ENCODE peak calls at places on chromosomes 3 and 15, in four cellular contexts. Y, S, T and F are unnamed samples.

GRCh38 chr3:99351097-99351496 is 287.3 kb upstream of the COL8A1 start:
- DNase-seq in S (no peak), Y (no peak), T (no peak), F (no peak)

GRCh38 chr3:190424478-190425439 is 24.9 kb downstream of the TMEM207 start:
- DNase-seq in S (peak; percentile 87), Y (no peak), T (peak; percentile 76), F (peak; percentile 83)

GRCh38 chr3:100159564-100160153 is 45.4 kb upstream of the FILIP1L start:
- DNase-seq in S (peak; percentile 68), T (peak; percentile 84), Y (no peak), F (no peak)

GRCh38 chr3:196740476-196741400 is 1.1 kb downstream of the PAK2 start:
- DNase-seq in T (peak; percentile 56), S (peak; percentile 84), Y (peak; percentile 62), F (peak; percentile 50)

GRCh38 chr15:67865766-67866165 is 25.9 kb upstream of the RNU6-1 start:
- DNase-seq in S (no peak), T (no peak), Y (no peak), F (no peak)

GRCh38 chr3:36907911-36908646 is 36.8 kb downstream of the TRANK1 start:
- DNase-seq in T (peak; percentile 81), S (peak; percentile 85), Y (peak; percentile 59), F (peak; percentile 71)

GRCh38 chr3:34678580-34678979 is 880.1 kb downstream of the PDCD6IP start:
- DNase-seq in Y (no peak), T (no peak), S (no peak), F (no peak)

GRCh38 chr3:136994772-136995516 is 37.2 kb downstream of the IL20RB start:
- DNase-seq in T (peak; percentile 51), Y (peak; percentile 92), S (peak; percentile 79), F (peak; percentile 99)

GRCh38 chr15:70260096-70260495 is 162.4 kb upstream of the TLE3 start:
- DNase-seq in T (no peak), S (no peak), Y (no peak), F (no peak)

GRCh38 chr15:91871138-91871537 is 17.6 kb downstream of the SLCO3A1 start:
- DNase-seq in S (no peak), T (no peak), Y (no peak), F (no peak)

GRCh38 chr15:34341922-34342736 is 807 bp downstream of the NOP10 start:
- DNase-seq in T (no peak), S (no peak), Y (no peak), F (no peak)

GRCh38 chr3:49018707-49019006 is 277 bp upstream of the DALRD3 start:
- DNase-seq in T (no peak), S (no peak), Y (no peak), F (peak; percentile 26)

GRCh38 chr15:68717952-68718351 is 102.7 kb downstream of the ANP32A start:
- DNase-seq in S (no peak), Y (no peak), T (no peak), F (no peak)

GRCh38 chr3:183827809-183828537 is 2.6 kb upstream of the MAP6D1 start:
- DNase-seq in T (no peak), S (no peak), Y (no peak), F (no peak)

GRCh38 chr3:6809349-6809748 is 51.6 kb upstream of the GRM7 start:
- DNase-seq in T (no peak), Y (no peak), S (no peak), F (no peak)

GRCh38 chr3:133965033-133965570 is 64.6 kb downstream of the SLCO2A1 start:
- DNase-seq in Y (no peak), T (peak; percentile 31), S (no peak), F (no peak)

GRCh38 chr15:101169457-101170071 is 82.3 kb downstream of the CHSY1 start:
- DNase-seq in S (no peak), T (peak; percentile 69), Y (no peak), F (no peak)

GRCh38 chr3:172808969-172809546 is 58.5 kb downstream of the ECT2 start:
- DNase-seq in T (peak; percentile 61), S (peak; percentile 80), Y (no peak), F (peak; percentile 48)

GRCh38 chr3:159265705-159266104 is 463.9 kb downstream of the MFSD1 start:
- DNase-seq in Y (no peak), T (no peak), S (peak; percentile 30), F (no peak)

GRCh38 chr3:112013058-112013783 is 14.5 kb downstream of the TAGLN3 start:
- DNase-seq in S (peak; percentile 90), Y (peak; percentile 83), T (peak; percentile 80), F (peak; percentile 75)

GRCh38 chr15:65638681-65639089 is 16.9 kb downstream of the SLC24A1 start:
- DNase-seq in Y (no peak), T (peak; percentile 81), S (peak; percentile 89), F (peak; percentile 86)

GRCh38 chr15:69537888-69538287 is 85.3 kb downstream of the RPLP1 start:
- DNase-seq in S (no peak), T (no peak), Y (no peak), F (no peak)

GRCh38 chr3:55569033-55569518 is 82.0 kb upstream of the WNT5A start:
- DNase-seq in S (no peak), Y (no peak), T (no peak), F (no peak)

DNA sequence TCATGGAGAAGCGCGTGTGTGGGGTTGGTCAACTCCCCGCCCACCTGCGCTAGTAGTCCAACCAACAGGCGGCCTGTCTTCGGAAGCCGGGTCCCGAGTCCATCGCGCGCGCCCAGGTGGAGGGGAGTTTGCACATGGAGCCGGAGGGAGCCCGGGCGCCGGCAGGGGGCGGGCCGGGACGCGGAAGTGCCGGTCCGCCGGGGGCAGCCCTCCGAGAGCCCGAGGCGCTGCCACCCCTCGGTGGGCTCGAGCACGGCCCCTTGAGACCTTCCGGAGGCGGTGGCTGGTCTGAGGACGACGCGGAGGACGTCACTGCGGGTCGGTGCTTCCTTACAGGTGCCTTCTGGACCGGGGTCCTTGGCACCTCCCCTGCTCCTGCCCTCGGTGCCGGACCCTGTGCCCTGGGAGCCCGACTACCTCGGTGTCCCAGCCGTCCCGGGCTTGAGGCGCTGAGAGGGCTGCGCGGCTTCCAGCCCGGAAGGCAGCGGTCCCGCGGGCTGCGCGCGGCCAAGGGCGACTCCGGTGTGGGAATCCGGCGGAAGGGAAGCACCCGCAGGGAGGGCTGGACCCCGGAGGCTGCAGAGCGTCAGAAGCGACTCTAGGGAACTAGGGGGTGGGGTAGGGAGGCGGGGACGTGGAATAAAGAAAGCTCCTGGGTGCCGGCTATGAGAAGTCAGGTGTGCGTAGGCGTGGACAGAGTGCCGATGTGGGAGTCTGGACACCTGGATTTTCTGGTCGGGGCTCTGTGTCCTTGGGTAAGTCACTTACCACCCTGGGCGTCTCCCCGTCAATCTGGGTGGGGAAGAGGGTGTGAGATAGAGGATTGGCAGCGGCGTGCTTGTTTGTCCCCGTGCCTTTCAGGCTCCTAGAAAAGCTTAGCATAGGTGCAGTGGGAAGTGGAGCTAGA is 212.3 kb downstream of the FGF12 start:
- DNase-seq in S (no peak), Y (no peak), T (no peak), F (no peak)
- TF ChIP-seq CTCF in S (no peak), Y (no peak), T (no peak), F (no peak)

GRCh38 chr3:115787818-115788217 is 164.5 kb downstream of the GAP43 start:
- DNase-seq in Y (no peak), T (no peak), S (no peak), F (no peak)

GRCh38 chr3:115783938-115784738 is 160.8 kb downstream of the GAP43 start:
- DNase-seq in T (peak; percentile 93), Y (peak; percentile 88), S (peak; percentile 94), F (peak; percentile 86)

GRCh38 chr3:115785782-115786181 is 162.5 kb downstream of the GAP43 start:
- DNase-seq in S (no peak), T (no peak), Y (no peak), F (no peak)

GRCh38 chr3:115788921-115789470 is 165.7 kb downstream of the GAP43 start:
- DNase-seq in Y (no peak), T (peak; percentile 92), S (peak; percentile 80), F (peak; percentile 79)

GRCh38 chr3:115784739-115785571 is 161.6 kb downstream of the GAP43 start:
- DNase-seq in S (peak; percentile 55), Y (no peak), T (peak; percentile 96), F (no peak)
- TF ChIP-seq CTCF in S (no peak), Y (no peak), T (no peak), F (no peak)

GRCh38 chr3:128376516-128376915 is 90.2 kb downstream of the DNAJB8 start:
- DNase-seq in Y (no peak), S (no peak), T (peak; percentile 11), F (no peak)
- TF ChIP-seq CTCF in Y (no peak), S (no peak), T (no peak), F (no peak)

GRCh38 chr3:87798567-87798947 is 260.2 kb downstream of the CGGBP1 start:
- DNase-seq in T (no peak), S (no peak), Y (no peak), F (no peak)

GRCh38 chr3:87796137-87796899 is 262.5 kb downstream of the CGGBP1 start:
- DNase-seq in Y (no peak), T (no peak), S (peak; percentile 19), F (no peak)

GRCh38 chr3:87797872-87798566 is 260.8 kb downstream of the CGGBP1 start:
- DNase-seq in T (no peak), S (no peak), Y (no peak), F (no peak)

GRCh38 chr3:87805670-87806069 is 253.1 kb downstream of the CGGBP1 start:
- DNase-seq in Y (no peak), T (no peak), S (no peak), F (no peak)

DNA sequence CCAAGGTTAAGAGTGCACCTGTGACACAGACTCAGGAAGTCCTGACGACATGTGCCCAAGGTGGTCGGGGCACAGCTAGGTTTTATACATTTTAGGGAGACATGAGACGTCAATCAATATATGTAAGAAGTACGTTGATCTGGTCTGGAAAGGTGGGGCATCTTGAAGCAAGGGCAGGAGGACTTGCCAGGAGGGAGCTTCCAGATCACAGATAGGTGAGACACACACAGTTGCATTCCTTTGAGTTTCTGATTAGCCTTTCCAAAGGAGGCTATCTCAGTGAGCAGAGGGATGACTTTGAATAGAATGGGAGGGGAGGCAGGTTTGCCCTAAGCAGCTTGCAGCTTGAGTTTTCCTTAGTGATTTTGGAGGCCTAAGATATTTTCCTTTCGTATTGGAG is 257.4 kb downstream of the CGGBP1 start:
- DNase-seq in Y (no peak), T (no peak), S (no peak), F (no peak)
- TF ChIP-seq CTCF in Y (no peak), T (no peak), S (no peak), F (no peak)

DNA sequence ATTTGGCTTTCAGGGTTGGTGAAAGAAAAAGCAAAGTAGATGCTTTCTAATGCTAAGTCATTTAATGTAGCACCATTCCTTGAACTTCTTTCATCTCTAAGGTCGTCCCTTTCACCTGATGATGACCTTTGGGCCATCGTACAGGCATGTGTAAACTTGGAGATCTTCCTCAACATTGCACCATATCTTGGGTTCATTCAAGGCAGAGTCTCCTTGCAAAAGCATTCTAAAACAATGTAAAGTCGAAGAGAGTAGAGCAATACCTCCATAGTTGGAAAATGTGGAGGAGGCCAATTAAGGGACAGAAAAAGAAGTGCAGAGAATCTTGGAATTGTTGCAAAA is 48.8 kb downstream of the TMEM44 start:
- DNase-seq in T (no peak), Y (no peak), S (no peak), F (peak; percentile 31)
- TF ChIP-seq CTCF in T (no peak), Y (no peak), S (no peak), F (no peak)

GRCh38 chr3:8110966-8111798 is 390.4 kb upstream of the LMCD1 start:
- DNase-seq in T (peak; percentile 31), Y (peak; percentile 75), S (peak; percentile 66), F (peak; percentile 72)
- TF ChIP-seq CTCF in T (peak; percentile 46), Y (peak; percentile 73), S (peak; percentile 76), F (peak; percentile 87)